ENCODE peak calls at places on chromosomes 13 and 19, in seven cellular contexts. V is neural crest cell, L is IMR-90, U is AG04450, T is brain microvascular endothelial cell, O is cardiac muscle cell, K is psoas muscle. G is an unnamed sample.

GRCh38 chr13:44719857-44720671 is 143.9 kb upstream of the TSC22D1 start:
- DNase-seq in K (no peak), U (peak; percentile 30), L (peak; percentile 75), O (peak; percentile 90), V (no peak), T (peak; percentile 82), G (peak; percentile 55)

GRCh38 chr13:71820699-71821098 is 46.3 kb downstream of the DACH1 start:
- DNase-seq in O (no peak), V (no peak), U (no peak), K (no peak), L (no peak), T (no peak), G (no peak)

GRCh38 chr13:38970380-38971051 is 20.1 kb downstream of the STOML3 start:
- DNase-seq in V (no peak), L (no peak), U (no peak), K (no peak), O (no peak), T (no peak), G (no peak)

GRCh38 chr13:109211616-109212015 is 574.8 kb downstream of the IRS2 start:
- DNase-seq in K (no peak), O (no peak), U (no peak), L (no peak), V (peak; percentile 46), T (peak; percentile 35), G (peak; percentile 66)

GRCh38 chr19:5436101-5436947 is 18.9 kb upstream of the ZNRF4 start:
- DNase-seq in O (peak; percentile 78), K (no peak), U (peak; percentile 55), L (peak; percentile 73), T (peak; percentile 34), V (peak; percentile 87), G (no peak)

GRCh38 chr19:34193876-34194275 is 21.6 kb downstream of the LSM14A start:
- DNase-seq in L (no peak), V (no peak), T (no peak), K (no peak), O (peak; percentile 48), U (no peak), G (no peak)

GRCh38 chr19:7104783-7105447 is 35.4 kb downstream of the ZNF557 start:
- DNase-seq in T (no peak), O (no peak), L (no peak), V (no peak), U (no peak), K (no peak), G (no peak)

GRCh38 chr19:6677924-6678689 is 8.1 kb upstream of the TNFSF14 start:
- DNase-seq in T (no peak), U (no peak), O (peak; percentile 46), L (no peak), V (peak; percentile 64), K (no peak), G (no peak)

GRCh38 chr19:35609881-35610353 is 2.6 kb upstream of the HAUS5 start:
- DNase-seq in T (no peak), L (no peak), K (no peak), V (no peak), U (no peak), O (no peak), G (no peak)

GRCh38 chr19:6219592-6220290 is 60.0 kb downstream of the MLLT1 start:
- DNase-seq in V (no peak), L (no peak), O (peak; percentile 42), T (no peak), K (no peak), U (no peak), G (no peak)

GRCh38 chr19:50506700-50507099 is 4.3 kb downstream of the JOSD2 start:
- DNase-seq in T (no peak), L (no peak), V (no peak), K (no peak), O (no peak), U (no peak), G (no peak)

GRCh38 chr13:97495678-97496077 is 61.7 kb downstream of the RAP2A start:
- DNase-seq in V (no peak), K (no peak), T (no peak), U (no peak), O (no peak), L (no peak), G (no peak)

GRCh38 chr19:42022616-42023015 is 28.6 kb upstream of the ATP1A3 start:
- DNase-seq in K (no peak), L (no peak), T (no peak), V (no peak), O (no peak), U (no peak), G (no peak)
- TF ChIP-seq CTCF in K (no peak), L (no peak), T (no peak), V (no peak), O (no peak), U (no peak), G (no peak)

GRCh38 chr19:38915329-38916321 is 3.6 kb upstream of the CCER2 start:
- DNase-seq in T (no peak), U (no peak), V (no peak), L (no peak), O (no peak), K (no peak), G (no peak)

GRCh38 chr19:38918526-38918925 is 6.5 kb upstream of the CCER2 start:
- DNase-seq in U (no peak), V (no peak), O (no peak), L (no peak), K (no peak), T (no peak), G (no peak)

GRCh38 chr19:38919837-38920528 is 8.0 kb upstream of the CCER2 start:
- DNase-seq in L (no peak), T (no peak), O (no peak), V (no peak), U (no peak), K (no peak), G (no peak)

GRCh38 chr19:38917516-38917915 is 5.5 kb upstream of the CCER2 start:
- DNase-seq in K (no peak), T (no peak), L (no peak), O (no peak), V (no peak), U (no peak), G (no peak)

DNA sequence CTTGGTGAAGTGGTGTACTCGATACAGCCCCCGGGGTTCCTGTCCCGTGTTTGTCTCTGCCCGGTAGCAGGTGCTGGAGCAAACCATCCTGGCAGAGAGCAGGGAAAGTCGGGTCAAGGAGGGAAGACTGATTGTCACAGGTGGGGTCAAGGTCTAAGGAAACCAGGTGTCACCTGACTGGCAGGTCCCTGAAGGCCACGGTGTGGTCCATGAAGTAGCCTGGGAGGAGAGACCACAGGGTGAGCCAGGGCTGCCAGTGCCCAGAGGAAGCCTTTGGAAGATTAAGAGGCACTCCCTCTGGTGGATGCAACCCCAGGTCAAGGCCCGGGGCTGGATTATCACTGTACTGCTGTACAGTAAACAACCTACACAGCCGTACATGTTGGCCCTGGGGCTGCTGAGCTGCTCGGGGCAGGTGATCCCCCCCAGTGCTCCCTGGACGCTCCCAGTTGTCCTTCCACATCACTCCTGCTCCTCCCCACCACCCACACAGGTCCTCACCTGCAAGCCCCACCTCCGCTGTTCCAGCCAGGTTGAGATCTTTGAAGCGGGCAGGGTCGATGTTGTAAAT is 6.0 kb upstream of the CCER2 start:
- DNase-seq in K (no peak), V (no peak), L (no peak), T (no peak), O (peak; percentile 15), U (no peak), G (no peak)
- TF ChIP-seq CTCF in K (no peak), V (peak; percentile 17), L (no peak), T (peak; percentile 35), O (peak; percentile 19), U (peak; percentile 16), G (peak; percentile 48)

GRCh38 chr13:34411881-34412280 is 530.2 kb upstream of the NBEA start:
- DNase-seq in L (no peak), O (no peak), U (no peak), K (no peak), V (no peak), T (no peak), G (no peak)

GRCh38 chr13:34409496-34410163 is 532.4 kb upstream of the NBEA start:
- DNase-seq in T (no peak), O (no peak), K (no peak), V (no peak), U (no peak), L (no peak), G (no peak)

GRCh38 chr13:34412295-34412694 is 529.8 kb upstream of the NBEA start:
- DNase-seq in O (no peak), V (no peak), L (no peak), K (no peak), U (no peak), T (no peak), G (no peak)

GRCh38 chr13:34411177-34411576 is 530.9 kb upstream of the NBEA start:
- DNase-seq in L (no peak), U (no peak), T (no peak), K (no peak), V (no peak), O (no peak), G (no peak)

DNA sequence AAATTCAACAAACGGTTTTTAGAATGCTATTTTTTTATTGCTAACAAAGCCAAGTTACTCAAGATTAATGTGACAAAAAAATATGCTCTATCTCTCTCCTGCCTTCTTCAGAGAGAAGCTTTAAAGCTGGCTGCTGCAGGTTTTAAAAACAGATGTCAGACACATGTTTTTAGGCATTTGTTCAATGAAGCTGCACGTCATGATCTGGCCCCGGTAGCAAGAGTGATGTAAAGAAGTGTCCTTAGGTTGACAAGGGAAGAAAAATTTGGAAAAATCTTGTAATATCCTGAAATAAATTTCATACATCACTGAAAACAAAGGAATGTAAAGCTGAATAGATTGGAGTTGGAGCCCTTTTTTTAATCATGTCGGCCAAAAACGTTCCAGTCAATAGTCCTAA is 531.4 kb upstream of the NBEA start:
- DNase-seq in V (no peak), O (peak; percentile 51), K (no peak), L (no peak), T (no peak), U (no peak), G (no peak)
- TF ChIP-seq CTCF in V (no peak), O (no peak), K (no peak), L (no peak), T (no peak), U (no peak), G (no peak)

GRCh38 chr13:31947506-31947905 is 84.1 kb upstream of the FRY start:
- DNase-seq in U (no peak), O (no peak), T (no peak), V (no peak), K (no peak), L (no peak), G (no peak)

GRCh38 chr13:31946091-31946770 is 85.3 kb upstream of the FRY start:
- DNase-seq in U (no peak), T (no peak), O (peak; percentile 38), L (peak; percentile 29), V (no peak), K (no peak), G (no peak)

GRCh38 chr13:31944262-31945160 is 87.1 kb upstream of the FRY start:
- DNase-seq in V (no peak), T (no peak), U (no peak), L (no peak), K (no peak), O (no peak), G (no peak)

GRCh38 chr13:31945202-31945978 is 86.2 kb upstream of the FRY start:
- DNase-seq in U (no peak), T (peak; percentile 60), V (no peak), K (peak; percentile 84), L (peak; percentile 81), O (peak; percentile 79), G (peak; percentile 92)

DNA sequence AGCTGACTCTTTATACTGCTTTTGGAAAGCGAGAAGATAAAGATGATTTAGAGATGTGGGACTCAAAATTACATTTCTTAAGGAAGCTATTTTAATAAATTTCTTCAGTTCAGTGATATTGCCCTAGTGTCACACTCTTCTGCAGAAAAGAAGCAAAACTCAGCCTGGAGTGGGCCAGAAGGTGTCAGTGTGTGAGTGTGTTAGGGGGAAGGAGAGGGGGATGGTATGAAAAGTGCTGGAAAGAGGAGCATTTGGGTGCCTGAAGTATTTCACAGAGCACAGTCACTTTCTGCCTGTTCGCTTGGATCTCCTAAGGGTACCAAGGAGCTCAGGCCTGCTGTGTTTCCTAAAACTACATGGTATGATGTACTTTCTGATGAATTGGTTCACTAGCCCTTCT is 84.5 kb upstream of the FRY start:
- DNase-seq in O (no peak), L (no peak), T (no peak), V (no peak), K (no peak), U (no peak), G (no peak)
- TF ChIP-seq CTCF in O (no peak), L (no peak), T (no peak), V (no peak), K (no peak), U (no peak), G (peak; percentile 14)

G was measured in foreskin keratinocyte.